ENCODE peak calls at places on chromosomes 1 and 21, in four cellular contexts. One of them, this sample, is unnamed.

GRCh38 chr1:1759456-1760344 is 18.6 kb downstream of the NADK start:
- DNase-seq in brain microvascular endothelial cell: no peak
- DNase-seq in NCI-H2029 treated with DMSO at 0.1 percent for 48 hours: no peak
- DNase-seq in stimulated activated CD4-positive, alpha-beta T cell treated with anti-CD3 and anti-CD28 coated beads, Interleukin-12 subunit alpha, Interleukin-12 subunit beta, amount 100 ng/mL, for 48 hours: no peak
- DNase-seq in this sample: no peak

GRCh38 chr1:222736972-222737371 is at the start of gene FAM177B:
- DNase-seq in NCI-H2029 treated with DMSO at 0.1 percent for 48 hours: no peak
- DNase-seq in brain microvascular endothelial cell: no peak
- DNase-seq in stimulated activated CD4-positive, alpha-beta T cell treated with anti-CD3 and anti-CD28 coated beads, Interleukin-12 subunit alpha, Interleukin-12 subunit beta, amount 100 ng/mL, for 48 hours: no peak
- DNase-seq in this sample: no peak

GRCh38 chr1:207431508-207431907 is 22.6 kb upstream of the CR2 start:
- DNase-seq in stimulated activated CD4-positive, alpha-beta T cell treated with anti-CD3 and anti-CD28 coated beads, Interleukin-12 subunit alpha, Interleukin-12 subunit beta, amount 100 ng/mL, for 48 hours: no peak
- DNase-seq in NCI-H2029 treated with DMSO at 0.1 percent for 48 hours: no peak
- DNase-seq in brain microvascular endothelial cell: no peak
- DNase-seq in this sample: no peak

GRCh38 chr1:208521534-208521933 is 277.4 kb upstream of the PLXNA2 start:
- DNase-seq in NCI-H2029 treated with DMSO at 0.1 percent for 48 hours: no peak
- DNase-seq in stimulated activated CD4-positive, alpha-beta T cell treated with anti-CD3 and anti-CD28 coated beads, Interleukin-12 subunit alpha, Interleukin-12 subunit beta, amount 100 ng/mL, for 48 hours: no peak
- DNase-seq in brain microvascular endothelial cell: no peak
- DNase-seq in this sample: no peak

GRCh38 chr1:202501281-202501680 is 152.8 kb downstream of the PPP1R12B start:
- DNase-seq in NCI-H2029 treated with DMSO at 0.1 percent for 48 hours: no peak
- DNase-seq in brain microvascular endothelial cell: peak; percentile 34
- DNase-seq in stimulated activated CD4-positive, alpha-beta T cell treated with anti-CD3 and anti-CD28 coated beads, Interleukin-12 subunit alpha, Interleukin-12 subunit beta, amount 100 ng/mL, for 48 hours: no peak
- DNase-seq in this sample: no peak

GRCh38 chr1:39409055-39409816 is 82.2 kb upstream of the BMP8A start:
- DNase-seq in NCI-H2029 treated with DMSO at 0.1 percent for 48 hours: peak; percentile 94
- DNase-seq in brain microvascular endothelial cell: peak; percentile 50
- DNase-seq in stimulated activated CD4-positive, alpha-beta T cell treated with anti-CD3 and anti-CD28 coated beads, Interleukin-12 subunit alpha, Interleukin-12 subunit beta, amount 100 ng/mL, for 48 hours: peak; percentile 28
- DNase-seq in this sample: no peak

GRCh38 chr1:9120312-9120958 is 8.5 kb downstream of the GPR157 start:
- DNase-seq in brain microvascular endothelial cell: no peak
- DNase-seq in stimulated activated CD4-positive, alpha-beta T cell treated with anti-CD3 and anti-CD28 coated beads, Interleukin-12 subunit alpha, Interleukin-12 subunit beta, amount 100 ng/mL, for 48 hours: no peak
- DNase-seq in NCI-H2029 treated with DMSO at 0.1 percent for 48 hours: no peak
- DNase-seq in this sample: no peak

GRCh38 chr21:39658066-39658465 is 45.3 kb downstream of the B3GALT5 start:
- DNase-seq in brain microvascular endothelial cell: no peak
- DNase-seq in stimulated activated CD4-positive, alpha-beta T cell treated with anti-CD3 and anti-CD28 coated beads, Interleukin-12 subunit alpha, Interleukin-12 subunit beta, amount 100 ng/mL, for 48 hours: no peak
- DNase-seq in NCI-H2029 treated with DMSO at 0.1 percent for 48 hours: no peak
- DNase-seq in this sample: no peak

GRCh38 chr1:171984850-171985485 is 143.7 kb downstream of the DNM3 start:
- DNase-seq in NCI-H2029 treated with DMSO at 0.1 percent for 48 hours: no peak
- DNase-seq in brain microvascular endothelial cell: no peak
- DNase-seq in stimulated activated CD4-positive, alpha-beta T cell treated with anti-CD3 and anti-CD28 coated beads, Interleukin-12 subunit alpha, Interleukin-12 subunit beta, amount 100 ng/mL, for 48 hours: no peak
- DNase-seq in this sample: no peak

GRCh38 chr1:33366766-33367487 is 46.0 kb upstream of the A3GALT2 start:
- DNase-seq in stimulated activated CD4-positive, alpha-beta T cell treated with anti-CD3 and anti-CD28 coated beads, Interleukin-12 subunit alpha, Interleukin-12 subunit beta, amount 100 ng/mL, for 48 hours: no peak
- DNase-seq in NCI-H2029 treated with DMSO at 0.1 percent for 48 hours: no peak
- DNase-seq in brain microvascular endothelial cell: no peak
- DNase-seq in this sample: no peak

GRCh38 chr21:46184625-46185555 is 631 bp upstream of the SPATC1L start:
- DNase-seq in stimulated activated CD4-positive, alpha-beta T cell treated with anti-CD3 and anti-CD28 coated beads, Interleukin-12 subunit alpha, Interleukin-12 subunit beta, amount 100 ng/mL, for 48 hours: peak; percentile 36
- DNase-seq in brain microvascular endothelial cell: peak; percentile 81
- DNase-seq in NCI-H2029 treated with DMSO at 0.1 percent for 48 hours: peak; percentile 67
- DNase-seq in this sample: peak; percentile 44

GRCh38 chr1:1906185-1907097 is 8.6 kb upstream of the CALML6 start:
- DNase-seq in stimulated activated CD4-positive, alpha-beta T cell treated with anti-CD3 and anti-CD28 coated beads, Interleukin-12 subunit alpha, Interleukin-12 subunit beta, amount 100 ng/mL, for 48 hours: peak; percentile 66
- DNase-seq in NCI-H2029 treated with DMSO at 0.1 percent for 48 hours: peak; percentile 44
- DNase-seq in brain microvascular endothelial cell: peak; percentile 62
- DNase-seq in this sample: peak; percentile 49

GRCh38 chr1:96887501-96887900 is 165.9 kb downstream of the PTBP2 start:
- DNase-seq in stimulated activated CD4-positive, alpha-beta T cell treated with anti-CD3 and anti-CD28 coated beads, Interleukin-12 subunit alpha, Interleukin-12 subunit beta, amount 100 ng/mL, for 48 hours: no peak
- DNase-seq in brain microvascular endothelial cell: no peak
- DNase-seq in NCI-H2029 treated with DMSO at 0.1 percent for 48 hours: no peak
- DNase-seq in this sample: no peak

GRCh38 chr1:63868220-63868897 is 94.5 kb downstream of the ROR1 start:
- DNase-seq in NCI-H2029 treated with DMSO at 0.1 percent for 48 hours: no peak
- DNase-seq in stimulated activated CD4-positive, alpha-beta T cell treated with anti-CD3 and anti-CD28 coated beads, Interleukin-12 subunit alpha, Interleukin-12 subunit beta, amount 100 ng/mL, for 48 hours: no peak
- DNase-seq in brain microvascular endothelial cell: no peak
- DNase-seq in this sample: no peak

GRCh38 chr1:15153184-15153841 is at the start of gene TMEM51:
- DNase-seq in NCI-H2029 treated with DMSO at 0.1 percent for 48 hours: no peak
- DNase-seq in brain microvascular endothelial cell: peak; percentile 19
- DNase-seq in stimulated activated CD4-positive, alpha-beta T cell treated with anti-CD3 and anti-CD28 coated beads, Interleukin-12 subunit alpha, Interleukin-12 subunit beta, amount 100 ng/mL, for 48 hours: no peak
- DNase-seq in this sample: no peak

GRCh38 chr1:223106856-223107255 is 36.2 kb downstream of the TLR5 start:
- DNase-seq in NCI-H2029 treated with DMSO at 0.1 percent for 48 hours: no peak
- DNase-seq in stimulated activated CD4-positive, alpha-beta T cell treated with anti-CD3 and anti-CD28 coated beads, Interleukin-12 subunit alpha, Interleukin-12 subunit beta, amount 100 ng/mL, for 48 hours: no peak
- DNase-seq in brain microvascular endothelial cell: peak; percentile 21
- DNase-seq in this sample: no peak

GRCh38 chr1:165073402-165074007 is 283.0 kb downstream of the LMX1A start:
- DNase-seq in brain microvascular endothelial cell: peak; percentile 39
- DNase-seq in NCI-H2029 treated with DMSO at 0.1 percent for 48 hours: peak; percentile 51
- DNase-seq in stimulated activated CD4-positive, alpha-beta T cell treated with anti-CD3 and anti-CD28 coated beads, Interleukin-12 subunit alpha, Interleukin-12 subunit beta, amount 100 ng/mL, for 48 hours: no peak
- DNase-seq in this sample: no peak

GRCh38 chr1:19042675-19043578 is 86.5 kb upstream of the IFFO2 start:
- DNase-seq in NCI-H2029 treated with DMSO at 0.1 percent for 48 hours: no peak
- DNase-seq in brain microvascular endothelial cell: no peak
- DNase-seq in stimulated activated CD4-positive, alpha-beta T cell treated with anti-CD3 and anti-CD28 coated beads, Interleukin-12 subunit alpha, Interleukin-12 subunit beta, amount 100 ng/mL, for 48 hours: no peak
- DNase-seq in this sample: no peak

GRCh38 chr1:40898434-40898900 is 36.3 kb upstream of the CITED4 start:
- DNase-seq in stimulated activated CD4-positive, alpha-beta T cell treated with anti-CD3 and anti-CD28 coated beads, Interleukin-12 subunit alpha, Interleukin-12 subunit beta, amount 100 ng/mL, for 48 hours: no peak
- DNase-seq in brain microvascular endothelial cell: peak; percentile 34
- DNase-seq in NCI-H2029 treated with DMSO at 0.1 percent for 48 hours: no peak
- DNase-seq in this sample: no peak

GRCh38 chr1:181141431-181141910 is 53.0 kb downstream of the IER5 start:
- DNase-seq in brain microvascular endothelial cell: peak; percentile 66
- DNase-seq in NCI-H2029 treated with DMSO at 0.1 percent for 48 hours: no peak
- DNase-seq in stimulated activated CD4-positive, alpha-beta T cell treated with anti-CD3 and anti-CD28 coated beads, Interleukin-12 subunit alpha, Interleukin-12 subunit beta, amount 100 ng/mL, for 48 hours: peak; percentile 58
- DNase-seq in this sample: no peak

GRCh38 chr1:235068155-235069121 is 60.2 kb downstream of the TOMM20 start:
- DNase-seq in brain microvascular endothelial cell: peak; percentile 61
- DNase-seq in NCI-H2029 treated with DMSO at 0.1 percent for 48 hours: no peak
- DNase-seq in stimulated activated CD4-positive, alpha-beta T cell treated with anti-CD3 and anti-CD28 coated beads, Interleukin-12 subunit alpha, Interleukin-12 subunit beta, amount 100 ng/mL, for 48 hours: no peak
- DNase-seq in this sample: no peak

GRCh38 chr1:205452906-205453305 is 2.9 kb downstream of the BLACAT1 start:
- DNase-seq in brain microvascular endothelial cell: no peak
- DNase-seq in stimulated activated CD4-positive, alpha-beta T cell treated with anti-CD3 and anti-CD28 coated beads, Interleukin-12 subunit alpha, Interleukin-12 subunit beta, amount 100 ng/mL, for 48 hours: no peak
- DNase-seq in NCI-H2029 treated with DMSO at 0.1 percent for 48 hours: no peak
- DNase-seq in this sample: no peak

GRCh38 chr1:41773144-41773571 is 145.6 kb downstream of the HIVEP3 start:
- DNase-seq in stimulated activated CD4-positive, alpha-beta T cell treated with anti-CD3 and anti-CD28 coated beads, Interleukin-12 subunit alpha, Interleukin-12 subunit beta, amount 100 ng/mL, for 48 hours: no peak
- DNase-seq in NCI-H2029 treated with DMSO at 0.1 percent for 48 hours: no peak
- DNase-seq in brain microvascular endothelial cell: peak; percentile 50
- DNase-seq in this sample: no peak

This sample was measured in T follicular helper cell.